ENCODE peak calls at places on chromosomes 2 and 18, in eight cellular contexts. One of them, this sample, is unnamed.

GRCh38 chr2:16321872-16322271 is 343.8 kb downstream of the CYRIA start:
- DNase-seq in coronary artery: no peak
- DNase-seq in CD8-positive, alpha-beta memory T cell: no peak
- DNase-seq in SJSA1: no peak
- DNase-seq in psoas muscle: no peak
- DNase-seq in adrenal gland: no peak
- DNase-seq in neural progenitor cell: peak; percentile 43
- DNase-seq in cardiac muscle cell: no peak
- DNase-seq in this sample: no peak

GRCh38 chr2:142130111-142131015 is 453 bp downstream of the LRP1B start:
- DNase-seq in coronary artery: peak; percentile 73
- DNase-seq in CD8-positive, alpha-beta memory T cell: no peak
- DNase-seq in SJSA1: peak; percentile 41
- DNase-seq in psoas muscle: peak; percentile 65
- DNase-seq in adrenal gland: peak; percentile 69
- DNase-seq in neural progenitor cell: peak; percentile 76
- DNase-seq in cardiac muscle cell: peak; percentile 68
- DNase-seq in this sample: peak; percentile 62

GRCh38 chr2:176127769-176128072 is 1.8 kb upstream of the HOXD8 start:
- DNase-seq in coronary artery: no peak
- DNase-seq in CD8-positive, alpha-beta memory T cell: no peak
- DNase-seq in SJSA1: no peak
- DNase-seq in psoas muscle: no peak
- DNase-seq in adrenal gland: no peak
- DNase-seq in neural progenitor cell: no peak
- DNase-seq in cardiac muscle cell: no peak
- DNase-seq in this sample: no peak

GRCh38 chr2:190328748-190329147 is 9.1 kb upstream of the HIBCH start:
- DNase-seq in coronary artery: no peak
- DNase-seq in CD8-positive, alpha-beta memory T cell: no peak
- DNase-seq in SJSA1: no peak
- DNase-seq in psoas muscle: no peak
- DNase-seq in adrenal gland: no peak
- DNase-seq in neural progenitor cell: no peak
- DNase-seq in cardiac muscle cell: peak; percentile 35
- DNase-seq in this sample: no peak

GRCh38 chr2:169693344-169693743 is 861 bp downstream of the CFAP210 start:
- DNase-seq in coronary artery: no peak
- DNase-seq in CD8-positive, alpha-beta memory T cell: no peak
- DNase-seq in SJSA1: no peak
- DNase-seq in psoas muscle: no peak
- DNase-seq in adrenal gland: no peak
- DNase-seq in neural progenitor cell: no peak
- DNase-seq in cardiac muscle cell: no peak
- DNase-seq in this sample: no peak

GRCh38 chr2:119174216-119174992 is 15.9 kb upstream of the C1QL2 start:
- DNase-seq in coronary artery: no peak
- DNase-seq in CD8-positive, alpha-beta memory T cell: peak; percentile 17
- DNase-seq in SJSA1: no peak
- DNase-seq in psoas muscle: no peak
- DNase-seq in adrenal gland: peak; percentile 45
- DNase-seq in neural progenitor cell: peak; percentile 66
- DNase-seq in cardiac muscle cell: peak; percentile 50
- DNase-seq in this sample: no peak

GRCh38 chr18:28411806-28412205 is 234.9 kb upstream of the CDH2 start:
- DNase-seq in coronary artery: no peak
- DNase-seq in CD8-positive, alpha-beta memory T cell: no peak
- DNase-seq in SJSA1: no peak
- DNase-seq in psoas muscle: no peak
- DNase-seq in adrenal gland: no peak
- DNase-seq in neural progenitor cell: no peak
- DNase-seq in cardiac muscle cell: peak; percentile 45
- DNase-seq in this sample: peak; percentile 70

GRCh38 chr2:76737607-76738006 is 784.6 kb downstream of the LRRTM4 start:
- DNase-seq in coronary artery: no peak
- DNase-seq in CD8-positive, alpha-beta memory T cell: no peak
- DNase-seq in SJSA1: no peak
- DNase-seq in psoas muscle: no peak
- DNase-seq in adrenal gland: no peak
- DNase-seq in neural progenitor cell: no peak
- DNase-seq in cardiac muscle cell: no peak
- DNase-seq in this sample: no peak

GRCh38 chr18:26981373-26982082 is 116.0 kb upstream of the AQP4 start:
- DNase-seq in coronary artery: no peak
- DNase-seq in CD8-positive, alpha-beta memory T cell: no peak
- DNase-seq in SJSA1: no peak
- DNase-seq in psoas muscle: no peak
- DNase-seq in adrenal gland: peak; percentile 32
- DNase-seq in neural progenitor cell: no peak
- DNase-seq in cardiac muscle cell: no peak
- DNase-seq in this sample: no peak

GRCh38 chr18:55328301-55328700 is 259.7 kb downstream of the TCF4 start:
- DNase-seq in coronary artery: no peak
- DNase-seq in CD8-positive, alpha-beta memory T cell: no peak
- DNase-seq in SJSA1: peak; percentile 38
- DNase-seq in psoas muscle: no peak
- DNase-seq in adrenal gland: no peak
- DNase-seq in neural progenitor cell: no peak
- DNase-seq in cardiac muscle cell: peak; percentile 66
- DNase-seq in this sample: no peak

GRCh38 chr2:67564626-67565025 is 167.5 kb downstream of the ETAA1 start:
- DNase-seq in coronary artery: no peak
- DNase-seq in CD8-positive, alpha-beta memory T cell: no peak
- DNase-seq in SJSA1: no peak
- DNase-seq in psoas muscle: no peak
- DNase-seq in adrenal gland: no peak
- DNase-seq in neural progenitor cell: no peak
- DNase-seq in cardiac muscle cell: no peak
- DNase-seq in this sample: no peak

GRCh38 chr2:68860111-68860510 is 11.1 kb downstream of the BMP10 start:
- DNase-seq in coronary artery: no peak
- DNase-seq in CD8-positive, alpha-beta memory T cell: no peak
- DNase-seq in SJSA1: no peak
- DNase-seq in psoas muscle: no peak
- DNase-seq in adrenal gland: no peak
- DNase-seq in neural progenitor cell: peak; percentile 21
- DNase-seq in cardiac muscle cell: no peak
- DNase-seq in this sample: no peak

GRCh38 chr18:10259075-10259474 is 195.4 kb upstream of the APCDD1 start:
- DNase-seq in coronary artery: no peak
- DNase-seq in CD8-positive, alpha-beta memory T cell: no peak
- DNase-seq in SJSA1: no peak
- DNase-seq in psoas muscle: no peak
- DNase-seq in adrenal gland: peak; percentile 35
- DNase-seq in neural progenitor cell: no peak
- DNase-seq in cardiac muscle cell: no peak
- DNase-seq in this sample: peak; percentile 44

GRCh38 chr2:47205576-47206141 is 50.6 kb upstream of the STPG4 start:
- DNase-seq in coronary artery: no peak
- DNase-seq in CD8-positive, alpha-beta memory T cell: no peak
- DNase-seq in SJSA1: no peak
- DNase-seq in psoas muscle: no peak
- DNase-seq in adrenal gland: peak; percentile 71
- DNase-seq in neural progenitor cell: no peak
- DNase-seq in cardiac muscle cell: peak; percentile 81
- DNase-seq in this sample: no peak

GRCh38 chr18:25453556-25454269 is 101.7 kb upstream of the ZNF521 start:
- DNase-seq in coronary artery: no peak
- DNase-seq in CD8-positive, alpha-beta memory T cell: no peak
- DNase-seq in SJSA1: no peak
- DNase-seq in psoas muscle: no peak
- DNase-seq in adrenal gland: no peak
- DNase-seq in neural progenitor cell: no peak
- DNase-seq in cardiac muscle cell: peak; percentile 9
- DNase-seq in this sample: peak; percentile 61

GRCh38 chr2:62596061-62596658 is 90.2 kb upstream of the TMEM17 start:
- DNase-seq in coronary artery: no peak
- DNase-seq in CD8-positive, alpha-beta memory T cell: no peak
- DNase-seq in SJSA1: peak; percentile 61
- DNase-seq in psoas muscle: no peak
- DNase-seq in adrenal gland: peak; percentile 10
- DNase-seq in neural progenitor cell: no peak
- DNase-seq in cardiac muscle cell: no peak
- DNase-seq in this sample: no peak
- H3K27ac ChIP-seq in coronary artery: no peak overlapping the region
- H3K27ac ChIP-seq in CD8-positive, alpha-beta memory T cell: no peak overlapping the region
- H3K27ac ChIP-seq in SJSA1: peak overlapping the region; percentile 51
- H3K27ac ChIP-seq in psoas muscle: no peak overlapping the region
- H3K27ac ChIP-seq in adrenal gland: no peak overlapping the region
- H3K27ac ChIP-seq in neural progenitor cell: no peak overlapping the region
- H3K27ac ChIP-seq in cardiac muscle cell: no peak overlapping the region
- H3K27ac ChIP-seq in this sample: no peak overlapping the region

GRCh38 chr18:33277431-33277830 is 163.1 kb downstream of the CCDC178 start:
- DNase-seq in coronary artery: no peak
- DNase-seq in CD8-positive, alpha-beta memory T cell: no peak
- DNase-seq in SJSA1: no peak
- DNase-seq in psoas muscle: no peak
- DNase-seq in adrenal gland: no peak
- DNase-seq in neural progenitor cell: peak; percentile 57
- DNase-seq in cardiac muscle cell: no peak
- DNase-seq in this sample: no peak
- H3K27ac ChIP-seq in coronary artery: no peak overlapping the region
- H3K27ac ChIP-seq in CD8-positive, alpha-beta memory T cell: no peak overlapping the region
- H3K27ac ChIP-seq in SJSA1: no peak overlapping the region
- H3K27ac ChIP-seq in psoas muscle: no peak overlapping the region
- H3K27ac ChIP-seq in adrenal gland: no peak overlapping the region
- H3K27ac ChIP-seq in neural progenitor cell: no peak overlapping the region
- H3K27ac ChIP-seq in cardiac muscle cell: no peak overlapping the region
- H3K27ac ChIP-seq in this sample: no peak overlapping the region

GRCh38 chr2:106174056-106174455 is 20.0 kb downstream of the UXS1 start:
- DNase-seq in coronary artery: no peak
- DNase-seq in CD8-positive, alpha-beta memory T cell: no peak
- DNase-seq in SJSA1: no peak
- DNase-seq in psoas muscle: no peak
- DNase-seq in adrenal gland: no peak
- DNase-seq in neural progenitor cell: no peak
- DNase-seq in cardiac muscle cell: no peak
- DNase-seq in this sample: no peak
- H3K27ac ChIP-seq in coronary artery: no peak overlapping the region
- H3K27ac ChIP-seq in CD8-positive, alpha-beta memory T cell: no peak overlapping the region
- H3K27ac ChIP-seq in SJSA1: no peak overlapping the region
- H3K27ac ChIP-seq in psoas muscle: no peak overlapping the region
- H3K27ac ChIP-seq in adrenal gland: no peak overlapping the region
- H3K27ac ChIP-seq in neural progenitor cell: no peak overlapping the region
- H3K27ac ChIP-seq in cardiac muscle cell: no peak overlapping the region
- H3K27ac ChIP-seq in this sample: no peak overlapping the region

GRCh38 chr2:8486141-8486540 is 195.7 kb upstream of the ID2 start:
- DNase-seq in coronary artery: no peak
- DNase-seq in CD8-positive, alpha-beta memory T cell: no peak
- DNase-seq in SJSA1: no peak
- DNase-seq in psoas muscle: no peak
- DNase-seq in adrenal gland: no peak
- DNase-seq in neural progenitor cell: no peak
- DNase-seq in cardiac muscle cell: no peak
- DNase-seq in this sample: no peak
- H3K27ac ChIP-seq in coronary artery: no peak overlapping the region
- H3K27ac ChIP-seq in CD8-positive, alpha-beta memory T cell: peak overlapping the region; percentile 35
- H3K27ac ChIP-seq in SJSA1: no peak overlapping the region
- H3K27ac ChIP-seq in psoas muscle: no peak overlapping the region
- H3K27ac ChIP-seq in adrenal gland: no peak overlapping the region
- H3K27ac ChIP-seq in neural progenitor cell: no peak overlapping the region
- H3K27ac ChIP-seq in cardiac muscle cell: no peak overlapping the region
- H3K27ac ChIP-seq in this sample: no peak overlapping the region

DNA sequence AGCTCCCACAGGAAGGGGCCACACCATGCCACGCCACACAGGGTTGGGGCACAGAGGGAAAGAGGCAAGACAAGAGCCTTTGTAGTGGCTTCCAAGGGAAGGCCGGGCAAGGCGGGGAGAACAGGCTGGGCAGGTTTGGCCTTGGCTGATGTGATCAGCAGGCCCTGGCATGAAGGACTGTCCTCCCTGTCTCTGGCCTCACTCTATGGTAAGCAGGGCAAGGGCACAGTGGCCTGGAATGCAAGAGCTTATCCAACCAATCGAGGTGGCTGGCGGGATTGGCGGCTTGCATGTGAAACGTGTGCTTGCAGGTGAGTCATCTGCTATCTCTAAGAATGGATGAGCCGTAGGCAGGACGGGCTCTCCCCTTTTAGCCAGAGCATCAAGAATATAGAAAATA is 6.4 kb upstream of the ATP9B start:
- DNase-seq in coronary artery: no peak
- DNase-seq in CD8-positive, alpha-beta memory T cell: no peak
- DNase-seq in SJSA1: no peak
- DNase-seq in psoas muscle: no peak
- DNase-seq in adrenal gland: peak; percentile 90
- DNase-seq in neural progenitor cell: no peak
- DNase-seq in cardiac muscle cell: no peak
- DNase-seq in this sample: no peak
- H3K27ac ChIP-seq in coronary artery: no peak overlapping the region
- H3K27ac ChIP-seq in CD8-positive, alpha-beta memory T cell: no peak overlapping the region
- H3K27ac ChIP-seq in SJSA1: no peak overlapping the region
- H3K27ac ChIP-seq in psoas muscle: no peak overlapping the region
- H3K27ac ChIP-seq in adrenal gland: peak overlapping the region; percentile 71
- H3K27ac ChIP-seq in neural progenitor cell: no peak overlapping the region
- H3K27ac ChIP-seq in cardiac muscle cell: no peak overlapping the region
- H3K27ac ChIP-seq in this sample: no peak overlapping the region

DNA sequence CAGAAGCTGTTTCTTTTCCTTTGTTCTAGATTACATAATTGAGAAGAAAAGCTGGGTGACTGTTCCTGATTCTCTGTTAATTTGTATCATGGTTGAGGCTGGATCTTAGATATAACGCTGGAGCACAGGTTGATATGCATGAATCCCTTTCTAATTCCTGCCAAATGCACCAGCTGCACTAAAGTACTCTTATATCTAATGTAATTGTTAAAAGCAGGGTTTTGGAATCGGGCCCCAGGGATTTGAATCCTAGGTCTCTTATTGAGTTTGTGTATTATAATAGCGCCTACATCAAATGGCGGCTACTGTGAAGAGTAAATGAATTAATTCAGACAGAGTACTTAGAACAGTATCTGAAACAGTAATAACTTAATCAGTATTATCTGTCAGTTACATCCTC is 80.4 kb downstream of the MC4R start:
- DNase-seq in coronary artery: no peak
- DNase-seq in CD8-positive, alpha-beta memory T cell: no peak
- DNase-seq in SJSA1: no peak
- DNase-seq in psoas muscle: no peak
- DNase-seq in adrenal gland: no peak
- DNase-seq in neural progenitor cell: no peak
- DNase-seq in cardiac muscle cell: no peak
- DNase-seq in this sample: no peak
- H3K27ac ChIP-seq in coronary artery: no peak overlapping the region
- H3K27ac ChIP-seq in CD8-positive, alpha-beta memory T cell: no peak overlapping the region
- H3K27ac ChIP-seq in SJSA1: no peak overlapping the region
- H3K27ac ChIP-seq in psoas muscle: no peak overlapping the region
- H3K27ac ChIP-seq in adrenal gland: no peak overlapping the region
- H3K27ac ChIP-seq in neural progenitor cell: no peak overlapping the region
- H3K27ac ChIP-seq in cardiac muscle cell: no peak overlapping the region
- H3K27ac ChIP-seq in this sample: no peak overlapping the region

This sample was measured in right atrium auricular region.